ENCODE peak calls at places on chromosomes 5 and 9, in six cellular contexts. N is aorta, Q is PC-9, X is tibial artery, F is mammary epithelial cell, Y is lower leg skin. B is an unnamed sample.

GRCh38 chr9:107489144-107489673 is 360 bp downstream of the KLF4 start:
- DNase-seq in N (no peak), Q (no peak), X (no peak), F (no peak), Y (peak; percentile 38), B (no peak)

GRCh38 chr5:1503301-1504243 is 20.2 kb downstream of the LPCAT1 start:
- DNase-seq in N (no peak), Q (no peak), X (peak; percentile 82), F (no peak), Y (peak; percentile 50), B (no peak)

GRCh38 chr5:58984009-58984525 is 401.2 kb downstream of the RAB3C start:
- DNase-seq in N (no peak), Q (no peak), X (no peak), F (no peak), Y (no peak), B (no peak)

GRCh38 chr5:112016980-112017379 is 260.0 kb upstream of the NREP start:
- DNase-seq in N (no peak), Q (no peak), X (no peak), F (no peak), Y (no peak), B (no peak)

GRCh38 chr9:81825831-81826540 is 102.2 kb upstream of the SPATA31D4 start:
- DNase-seq in N (no peak), Q (peak; percentile 51), X (no peak), F (no peak), Y (no peak), B (no peak)

GRCh38 chr9:91374939-91375338 is 13.2 kb upstream of the AUH start:
- DNase-seq in N (no peak), Q (no peak), X (no peak), F (peak; percentile 20), Y (no peak), B (no peak)

GRCh38 chr9:655875-656274 is 185.6 kb upstream of the DMRT1 start:
- DNase-seq in N (peak; percentile 87), Q (no peak), X (peak; percentile 87), F (peak; percentile 61), Y (peak; percentile 54), B (peak; percentile 61)

GRCh38 chr5:41790038-41790776 is 80.0 kb downstream of the OXCT1 start:
- DNase-seq in N (no peak), Q (no peak), X (no peak), F (no peak), Y (no peak), B (no peak)

GRCh38 chr5:75660678-75661465 is 49.6 kb downstream of the ANKDD1B start:
- DNase-seq in N (no peak), Q (no peak), X (no peak), F (no peak), Y (no peak), B (no peak)

GRCh38 chr5:125112196-125112595 is 365.8 kb upstream of the ZNF608 start:
- DNase-seq in N (no peak), Q (no peak), X (no peak), F (peak; percentile 21), Y (no peak), B (no peak)

GRCh38 chr9:112137066-112137465 is 38.0 kb downstream of the SUSD1 start:
- DNase-seq in N (no peak), Q (no peak), X (no peak), F (no peak), Y (no peak), B (no peak)

GRCh38 chr5:10704949-10705621 is 55.9 kb downstream of the DAP start:
- DNase-seq in N (no peak), Q (peak; percentile 62), X (no peak), F (peak; percentile 56), Y (no peak), B (no peak)

GRCh38 chr5:128328479-128328878 is 209.6 kb downstream of the FBN2 start:
- DNase-seq in N (no peak), Q (no peak), X (no peak), F (no peak), Y (no peak), B (no peak)

GRCh38 chr9:95313010-95313498 is 4.5 kb downstream of the FANCC start:
- DNase-seq in N (peak; percentile 84), Q (peak; percentile 81), X (peak; percentile 62), F (peak; percentile 83), Y (peak; percentile 51), B (no peak)

GRCh38 chr5:60332244-60333018 is 367.5 kb downstream of the DEPDC1B start:
- DNase-seq in N (no peak), Q (no peak), X (no peak), F (peak; percentile 78), Y (no peak), B (no peak)

GRCh38 chr5:73213566-73213998 is 40.6 kb downstream of the TMEM174 start:
- DNase-seq in N (no peak), Q (no peak), X (no peak), F (no peak), Y (no peak), B (peak; percentile 84)

GRCh38 chr5:87562068-87562467 is 149.3 kb upstream of the CCNH start:
- DNase-seq in N (no peak), Q (no peak), X (no peak), F (no peak), Y (no peak), B (no peak)

GRCh38 chr9:100577776-100578448 is at the start of gene CAVIN4:
- DNase-seq in N (no peak), Q (no peak), X (no peak), F (no peak), Y (no peak), B (no peak)

GRCh38 chr9:133419005-133419404 is 1.2 kb upstream of the REXO4 start:
- DNase-seq in N (no peak), Q (no peak), X (no peak), F (no peak), Y (no peak), B (no peak)

GRCh38 chr5:139904566-139905400 is 109.2 kb downstream of the PSD2 start:
- DNase-seq in N (no peak), Q (no peak), X (peak; percentile 64), F (no peak), Y (no peak), B (no peak)

GRCh38 chr9:16701347-16701746 is 169.1 kb downstream of the BNC2 start:
- DNase-seq in N (no peak), Q (no peak), X (no peak), F (no peak), Y (no peak), B (no peak)

GRCh38 chr9:124284940-124285441 is 27.2 kb downstream of the NEK6 start:
- DNase-seq in N (no peak), Q (no peak), X (peak; percentile 90), F (no peak), Y (no peak), B (peak; percentile 55)
- H3K4me3 ChIP-seq in N (no peak overlapping the region), Q (no peak overlapping the region), X (no peak overlapping the region), F (no peak overlapping the region), Y (no peak overlapping the region), B (no peak overlapping the region)

GRCh38 chr5:149549461-149550266 is 1.6 kb downstream of the CSNK1A1 start:
- DNase-seq in N (no peak), Q (no peak), X (no peak), F (peak; percentile 65), Y (no peak), B (no peak)

GRCh38 chr5:149545327-149545726 is 5.9 kb downstream of the CSNK1A1 start:
- DNase-seq in N (no peak), Q (no peak), X (no peak), F (no peak), Y (no peak), B (no peak)

GRCh38 chr5:149544199-149544472 is 7.1 kb downstream of the CSNK1A1 start:
- DNase-seq in N (no peak), Q (no peak), X (no peak), F (no peak), Y (no peak), B (no peak)

GRCh38 chr5:149550267-149550582 is 1.0 kb downstream of the CSNK1A1 start:
- DNase-seq in N (no peak), Q (no peak), X (no peak), F (no peak), Y (no peak), B (peak; percentile 17)

GRCh38 chr5:149546974-149547373 is 4.3 kb downstream of the CSNK1A1 start:
- DNase-seq in N (no peak), Q (no peak), X (no peak), F (peak; percentile 75), Y (no peak), B (no peak)
- H3K4me3 ChIP-seq in N (no peak overlapping the region), Q (peak overlapping the region; percentile 40), X (no peak overlapping the region), F (peak overlapping the region; percentile 28), Y (no peak overlapping the region), B (no peak overlapping the region)

DNA sequence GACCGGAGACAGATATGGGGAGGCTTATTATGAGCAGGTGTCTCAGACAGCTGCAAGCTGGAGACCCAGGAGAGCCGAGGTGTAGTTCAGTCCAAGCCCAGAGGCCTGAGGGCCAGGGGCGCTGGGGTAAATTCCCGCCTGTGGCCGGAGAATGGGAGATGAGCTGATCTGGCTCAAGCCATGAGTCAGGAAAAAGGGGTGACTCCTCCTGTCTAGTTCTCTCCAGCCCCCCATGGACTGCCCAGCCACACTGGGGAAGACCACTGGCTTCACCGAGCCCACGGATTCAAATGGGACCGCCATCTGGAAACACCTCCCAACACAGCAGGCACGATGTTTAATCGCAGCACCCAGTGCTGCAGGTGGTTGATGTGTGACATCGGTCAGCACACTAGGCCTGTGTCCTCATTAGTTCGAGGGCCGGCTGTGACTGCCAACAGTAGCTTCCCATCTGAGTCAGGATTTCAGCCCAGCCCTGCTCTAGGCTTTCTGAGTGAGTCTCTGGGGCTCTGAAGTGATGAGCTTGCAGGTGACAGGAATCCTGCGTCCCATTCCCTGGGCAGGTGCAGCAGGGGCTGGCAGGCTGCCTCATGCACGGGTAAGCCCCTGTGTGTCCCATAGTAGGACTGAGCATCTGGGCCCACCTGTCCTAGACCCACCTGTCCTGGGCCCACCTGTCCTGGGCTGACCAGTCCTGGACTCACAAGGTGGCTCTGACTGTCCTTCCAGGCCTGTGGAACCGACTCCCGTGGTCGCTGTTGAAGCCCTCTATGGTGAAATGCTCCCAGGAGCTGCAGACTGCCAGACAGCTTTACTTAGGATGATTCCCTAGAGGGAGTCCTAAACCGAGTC is 49.7 kb downstream of the AHRR start:
- DNase-seq in N (peak; percentile 57), Q (no peak), X (peak; percentile 56), F (no peak), Y (peak; percentile 11), B (peak; percentile 3)
- H3K4me3 ChIP-seq in N (no peak overlapping the region), Q (no peak overlapping the region), X (no peak overlapping the region), F (no peak overlapping the region), Y (no peak overlapping the region), B (no peak overlapping the region)

DNA sequence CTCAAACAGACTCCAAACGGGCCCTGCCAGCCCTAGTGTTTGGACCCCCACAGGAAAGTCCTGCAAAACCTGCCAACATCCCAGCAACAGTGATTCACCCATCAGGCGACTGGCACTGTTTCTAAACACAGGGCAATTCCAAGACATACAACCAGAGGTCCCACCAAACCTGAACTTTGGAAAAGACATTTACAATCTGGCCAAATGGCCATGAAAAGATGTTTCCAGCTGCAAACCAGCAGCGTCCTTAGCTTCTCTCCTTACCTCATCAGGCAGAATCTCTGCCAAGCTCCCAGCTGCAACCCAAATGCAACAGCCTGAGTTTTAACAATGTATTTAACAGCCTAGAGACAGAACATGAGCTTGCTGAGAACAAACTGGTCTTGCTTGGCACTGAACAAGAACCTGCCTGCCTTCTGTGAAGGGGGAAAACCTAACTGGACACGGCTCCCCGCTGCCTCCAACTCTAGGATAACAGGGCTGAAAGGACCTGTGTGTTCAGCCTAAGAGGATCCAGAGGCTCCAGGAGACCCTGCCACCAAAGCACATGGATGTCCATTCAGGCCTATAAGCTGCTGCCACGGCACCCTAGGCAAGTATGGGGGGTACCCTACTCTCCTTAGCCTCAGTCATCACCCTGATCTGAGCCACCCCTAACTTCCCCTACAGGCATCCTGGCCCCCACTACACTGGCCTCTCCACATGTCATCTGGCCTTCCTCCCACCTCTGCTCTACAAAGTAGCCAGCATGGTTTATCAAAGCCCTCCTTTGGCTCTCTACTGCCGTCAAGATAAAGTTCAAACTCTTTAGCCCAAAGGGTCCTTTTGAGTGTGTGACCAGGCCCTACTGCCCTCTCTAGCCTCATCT is 5.6 kb downstream of the P4HA2 start:
- DNase-seq in N (peak; percentile 74), Q (no peak), X (peak; percentile 90), F (no peak), Y (no peak), B (peak; percentile 45)
- H3K4me3 ChIP-seq in N (no peak overlapping the region), Q (no peak overlapping the region), X (no peak overlapping the region), F (no peak overlapping the region), Y (no peak overlapping the region), B (no peak overlapping the region)